ENCODE peak calls at places on chromosomes 7 and 10, in five cellular contexts. Y is Right ventricle myocardium superior, X is NCI-H1092, H is T-helper 2 cell, O is frontal cortex. Z is an unnamed sample.

GRCh38 chr7:38594931-38595330 is 36.2 kb downstream of the AMPH start:
- DNase-seq in H (no peak), Y (no peak), X (no peak), O (no peak), Z (no peak)

GRCh38 chr7:22723171-22723601 is 3.8 kb upstream of the IL6 start:
- DNase-seq in H (no peak), O (no peak), X (no peak), Y (peak; percentile 86), Z (no peak)

GRCh38 chr10:73816917-73817729 is 5.7 kb upstream of the NDST2 start:
- DNase-seq in Y (no peak), H (no peak), X (no peak), O (no peak), Z (no peak)

GRCh38 chr10:127044191-127044590 is 139.0 kb downstream of the DOCK1 start:
- DNase-seq in Y (no peak), H (no peak), O (no peak), X (no peak), Z (no peak)

GRCh38 chr10:18918545-18918944 is 130.1 kb upstream of the MALRD1 start:
- DNase-seq in Y (no peak), O (no peak), X (no peak), H (no peak), Z (no peak)

GRCh38 chr7:121029302-121029701 is 40.8 kb downstream of the CPED1 start:
- DNase-seq in Y (no peak), X (no peak), H (no peak), O (no peak), Z (no peak)

GRCh38 chr7:27181176-27181520 is 3.9 kb downstream of the HOXA11 start:
- DNase-seq in H (no peak), O (no peak), Y (no peak), X (no peak), Z (no peak)

GRCh38 chr10:12806228-12807095 is 195.1 kb downstream of the CCDC3 start:
- DNase-seq in X (no peak), O (no peak), H (no peak), Y (no peak), Z (no peak)

GRCh38 chr7:156021476-156021875 is 209.2 kb upstream of the SHH start:
- DNase-seq in O (no peak), X (no peak), Y (no peak), H (no peak), Z (no peak)

GRCh38 chr10:19918800-19919199 is 102.6 kb downstream of the PLXDC2 start:
- DNase-seq in Y (no peak), O (no peak), X (no peak), H (no peak), Z (no peak)

GRCh38 chr7:39741942-39742623 is 118.7 kb downstream of the RALA start:
- DNase-seq in Y (peak; percentile 78), X (no peak), H (no peak), O (no peak), Z (no peak)

GRCh38 chr7:92840309-92840708 is 3.9 kb upstream of the CDK6 start:
- DNase-seq in H (no peak), O (no peak), X (no peak), Y (no peak), Z (no peak)

GRCh38 chr10:97724341-97724941 is 10.9 kb downstream of the MARVELD1 start:
- DNase-seq in X (no peak), Y (no peak), H (no peak), O (no peak), Z (no peak)

Z was measured in activated effector memory CD4-positive, alpha-beta T cell treated with Interleukin-2 at 50 U/mL for 16 hours.